ENCODE peak calls at places on chromosomes 5 and 9, in ten cellular contexts. M is fibroblast of lung; Q is hypothalamus; V is AG09309; J is activated CD8-positive, alpha-beta T cell treated with anti-CD3 and anti-CD28 coated beads for 36 hours; K is RWPE1; B is AG09319; H is Daoy; E is germinal center; Z is NCI-H1417. C is an unnamed sample.

GRCh38 chr5:33530183-33530962 is 89.6 kb downstream of the TARS1 start:
- DNase-seq in M (no peak), Q (no peak), V (no peak), J (no peak), K (no peak), B (no peak), H (no peak), E (no peak), Z (no peak), C (no peak)

GRCh38 chr9:13993482-13994267 is 320.3 kb downstream of the NFIB start:
- DNase-seq in M (no peak), Q (no peak), V (no peak), J (no peak), K (no peak), B (no peak), H (no peak), E (no peak), Z (peak), C (no peak)

GRCh38 chr9:75186767-75187380 is 98.6 kb downstream of the OSTF1 start:
- DNase-seq in M (no peak), Q (no peak), V (no peak), J (no peak), K (peak), B (no peak), H (no peak), E (peak), Z (peak), C (no peak)

GRCh38 chr5:135450328-135450727 is 1.8 kb downstream of the TIFAB start:
- DNase-seq in M (no peak), Q (no peak), V (no peak), J (no peak), K (no peak), B (no peak), H (no peak), E (no peak), Z (no peak), C (no peak)

GRCh38 chr5:142871056-142871879 is 101.1 kb downstream of the ARHGAP26 start:
- DNase-seq in M (no peak), Q (no peak), V (no peak), J (no peak), K (peak), B (no peak), H (no peak), E (no peak), Z (no peak), C (no peak)

GRCh38 chr5:176735383-176736265 is 74.7 kb upstream of the UNC5A start:
- DNase-seq in M (no peak), Q (no peak), V (no peak), J (no peak), K (no peak), B (no peak), H (no peak), E (no peak), Z (no peak), C (no peak)

GRCh38 chr9:106962615-106963363 is 99.8 kb downstream of the ZNF462 start:
- DNase-seq in M (peak), Q (no peak), V (no peak), J (no peak), K (no peak), B (no peak), H (peak), E (no peak), Z (no peak), C (no peak)

GRCh38 chr5:44538831-44539539 is 149.8 kb upstream of the FGF10 start:
- DNase-seq in M (no peak), Q (no peak), V (no peak), J (no peak), K (no peak), B (peak), H (no peak), E (no peak), Z (no peak), C (no peak)

GRCh38 chr9:121024237-121024636 is 25.8 kb downstream of the C5 start:
- DNase-seq in M (no peak), Q (no peak), V (no peak), J (no peak), K (no peak), B (no peak), H (no peak), E (no peak), Z (no peak), C (no peak)

GRCh38 chr5:39014544-39014943 is 59.7 kb downstream of the RICTOR start:
- DNase-seq in M (peak), Q (no peak), V (peak), J (no peak), K (no peak), B (peak), H (peak), E (no peak), Z (no peak), C (no peak)

GRCh38 chr9:124709291-124709690 is 61.8 kb downstream of the NR6A1 start:
- DNase-seq in M (no peak), Q (no peak), V (no peak), J (no peak), K (no peak), B (no peak), H (no peak), E (no peak), Z (no peak), C (no peak)

GRCh38 chr5:71693828-71694427 is 25.1 kb upstream of the CARTPT start:
- DNase-seq in M (no peak), Q (no peak), V (no peak), J (no peak), K (no peak), B (no peak), H (no peak), E (no peak), Z (no peak), C (no peak)

GRCh38 chr9:121383715-121384114 is 13.7 kb upstream of the STOM start:
- DNase-seq in M (no peak), Q (no peak), V (no peak), J (no peak), K (no peak), B (no peak), H (no peak), E (no peak), Z (no peak), C (no peak)

GRCh38 chr5:92641031-92641962 is 939.7 kb downstream of the NR2F1-AS1 start:
- DNase-seq in M (peak), Q (no peak), V (peak), J (no peak), K (peak), B (no peak), H (peak), E (no peak), Z (peak), C (peak)

GRCh38 chr5:89572696-89573095 is 689.7 kb upstream of the MEF2C start:
- DNase-seq in M (peak), Q (no peak), V (peak), J (no peak), K (no peak), B (peak), H (peak), E (no peak), Z (no peak), C (no peak)

GRCh38 chr5:33801292-33801691 is 90.5 kb downstream of the ADAMTS12 start:
- DNase-seq in M (no peak), Q (no peak), V (no peak), J (no peak), K (no peak), B (no peak), H (no peak), E (no peak), Z (no peak), C (no peak)

GRCh38 chr5:431001-431710 is 11.8 kb upstream of the EXOC3 start:
- DNase-seq in M (no peak), Q (no peak), V (no peak), J (peak), K (peak), B (no peak), H (peak), E (peak), Z (peak), C (no peak)

GRCh38 chr5:168892618-168893017 is 313.4 kb upstream of the PANK3 start:
- DNase-seq in M (no peak), Q (no peak), V (no peak), J (no peak), K (no peak), B (no peak), H (no peak), E (no peak), Z (no peak), C (no peak)

GRCh38 chr9:137222190-137223077 is at the start of gene RNF208:
- DNase-seq in M (no peak), Q (no peak), V (no peak), J (peak), K (no peak), B (no peak), H (no peak), E (no peak), Z (peak), C (no peak)

GRCh38 chr5:77971965-77972544 is 195.9 kb upstream of the TBCA start:
- DNase-seq in M (no peak), Q (no peak), V (no peak), J (no peak), K (no peak), B (no peak), H (no peak), E (no peak), Z (no peak), C (no peak)

GRCh38 chr5:96614110-96614691 is 48.0 kb upstream of the CAST start:
- DNase-seq in M (peak), Q (peak), V (peak), J (peak), K (peak), B (peak), H (peak), E (peak), Z (peak), C (peak)

C was measured in HFF-Myc.